ENCODE peak calls at places on chromosomes 11 and 22, in seven cellular contexts. N, Y, G, A, Q, I and X are unnamed samples.

GRCh38 chr11:59197990-59198389 is 14.7 kb downstream of the MPEG1 start:
- DNase-seq in I (peak), Q (peak), A (no peak), G (peak), N (peak), Y (peak), X (peak)

GRCh38 chr11:59193741-59194140 is 19.0 kb downstream of the MPEG1 start:
- DNase-seq in Y (no peak), I (no peak), G (no peak), Q (no peak), N (no peak), A (no peak), X (no peak)

GRCh38 chr11:118892515-118892914 is 8.8 kb downstream of the CXCR5 start:
- DNase-seq in Y (peak), I (peak), Q (no peak), A (peak), G (no peak), N (no peak), X (no peak)

GRCh38 chr11:23585700-23586099 is 725.4 kb upstream of the CCDC179 start:
- DNase-seq in I (no peak), N (no peak), Y (no peak), A (no peak), Q (no peak), G (no peak), X (no peak)

GRCh38 chr11:64717268-64717578 is 5.8 kb downstream of the NRXN2 start:
- DNase-seq in A (no peak), Y (no peak), N (no peak), Q (no peak), G (no peak), I (no peak), X (no peak)

GRCh38 chr11:11422291-11423128 is 69.5 kb upstream of the CSNK2A3 start:
- DNase-seq in Q (no peak), Y (no peak), N (no peak), G (no peak), A (no peak), I (peak), X (no peak)

GRCh38 chr22:44879301-44879680 is 126.9 kb downstream of the ARHGAP8 start:
- DNase-seq in Y (peak), G (no peak), I (no peak), A (no peak), N (no peak), Q (no peak), X (no peak)

GRCh38 chr11:75203138-75203537 is 37.4 kb upstream of the TPBGL start:
- DNase-seq in N (no peak), Q (no peak), Y (no peak), I (no peak), G (no peak), A (no peak), X (no peak)

GRCh38 chr11:91293119-91293518 is 931.5 kb upstream of the FAT3 start:
- DNase-seq in N (no peak), G (no peak), I (no peak), A (no peak), Q (no peak), Y (no peak), X (no peak)

GRCh38 chr11:62854013-62854824 is 14.8 kb upstream of the WDR74 start:
- DNase-seq in A (no peak), Q (no peak), I (no peak), Y (no peak), N (no peak), G (no peak), X (no peak)

GRCh38 chr11:19962795-19963163 is 197.5 kb downstream of the DBX1 start:
- DNase-seq in Y (no peak), Q (peak), I (no peak), N (peak), G (peak), A (no peak), X (no peak)

GRCh38 chr11:12216542-12217422 is 106.4 kb downstream of the MICAL2 start:
- DNase-seq in Y (no peak), G (peak), A (no peak), N (peak), I (peak), Q (peak), X (no peak)

GRCh38 chr22:32333769-32334639 is 23.7 kb upstream of the RFPL3 start:
- DNase-seq in Y (no peak), Q (no peak), A (no peak), I (no peak), G (no peak), N (no peak), X (no peak)

GRCh38 chr11:93169950-93170561 is 27.7 kb downstream of the SLC36A4 start:
- DNase-seq in G (peak), A (no peak), N (peak), Y (no peak), I (no peak), Q (peak), X (no peak)

GRCh38 chr11:31692466-31692865 is 118.7 kb downstream of the PAX6 start:
- DNase-seq in G (no peak), A (no peak), Y (no peak), N (no peak), Q (no peak), I (no peak), X (no peak)

GRCh38 chr22:22410677-22411076 is 97.9 kb downstream of the ZNF280B start:
- DNase-seq in Q (no peak), A (no peak), Y (no peak), N (no peak), G (no peak), I (no peak), X (no peak)

GRCh38 chr11:19187101-19187500 is 14.7 kb downstream of the CSRP3 start:
- DNase-seq in Q (peak), G (peak), N (peak), I (no peak), Y (no peak), A (no peak), X (no peak)

GRCh38 chr22:46056169-46057041 is 79.4 kb upstream of the WNT7B start:
- DNase-seq in Q (no peak), G (peak), Y (peak), N (no peak), A (no peak), I (peak), X (peak)

GRCh38 chr11:82960779-82961143 is 59.2 kb downstream of the DDIAS start:
- DNase-seq in I (no peak), A (peak), N (no peak), Q (no peak), Y (no peak), G (no peak), X (no peak)

GRCh38 chr11:36361472-36361871 is 65.4 kb downstream of the PRR5L start:
- DNase-seq in A (no peak), G (peak), Y (no peak), Q (no peak), I (no peak), N (no peak), X (no peak)

GRCh38 chr22:17744430-17744829 is 29.8 kb downstream of the BID start:
- DNase-seq in I (no peak), N (no peak), A (no peak), Q (no peak), Y (no peak), G (no peak), X (no peak)

GRCh38 chr11:73856001-73856663 is 20.5 kb downstream of the COA4 start:
- DNase-seq in I (no peak), Q (no peak), N (no peak), G (no peak), Y (no peak), A (no peak), X (no peak)

GRCh38 chr11:35047179-35047578 is 91.8 kb upstream of the CD44 start:
- DNase-seq in A (peak), Y (no peak), I (no peak), G (no peak), N (no peak), Q (no peak), X (no peak)

GRCh38 chr22:40322061-40322460 is 24.2 kb upstream of the ADSL start:
- DNase-seq in Y (no peak), I (no peak), N (peak), A (no peak), Q (no peak), G (no peak), X (no peak)

GRCh38 chr11:9053631-9054030 is 37.8 kb downstream of the SCUBE2 start:
- DNase-seq in Q (peak), N (peak), G (peak), A (no peak), Y (no peak), I (no peak), X (no peak)

DNA sequence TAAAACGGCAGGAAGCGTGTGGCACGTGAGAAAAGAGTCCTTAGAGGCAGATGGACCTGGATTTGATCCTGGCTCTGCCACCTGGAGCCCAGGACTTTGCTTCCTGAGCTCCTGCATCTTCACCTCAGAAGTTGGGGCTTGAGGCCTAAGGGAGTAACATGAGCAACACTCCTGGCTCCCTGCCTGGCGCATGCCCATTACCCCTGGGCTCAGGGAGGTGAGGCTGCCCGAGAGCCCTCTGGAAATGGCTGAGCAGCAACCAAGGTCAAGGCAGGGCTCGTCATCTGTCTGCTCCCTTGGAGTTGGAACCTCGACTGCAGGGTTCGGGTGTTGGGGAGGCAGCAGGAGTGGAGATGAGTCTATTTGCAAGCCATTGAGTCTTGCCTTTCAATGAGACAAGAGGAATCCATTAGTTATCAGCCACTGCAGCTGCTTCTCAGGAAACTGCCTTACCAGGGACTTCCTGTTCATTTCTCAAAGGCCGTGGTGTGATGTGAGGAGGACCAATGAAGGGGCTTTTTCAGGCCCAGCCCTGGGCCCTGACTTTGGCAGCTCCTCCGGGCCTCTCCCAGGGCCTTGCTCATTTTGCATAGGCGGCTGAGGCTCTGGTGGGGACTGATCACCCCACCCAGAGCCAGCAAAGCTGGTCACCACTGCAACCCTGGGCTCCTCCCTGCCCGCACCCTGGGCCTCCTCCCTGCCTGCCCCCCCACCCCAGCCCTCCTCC is 6.3 kb downstream of the FADS2 start:
- DNase-seq in I (no peak), G (peak), N (peak), A (peak), Q (peak), Y (peak), X (no peak)
- H3K4me3 ChIP-seq in I (no peak), G (no peak), N (no peak), A (no peak), Q (no peak), Y (no peak), X (no peak)

DNA sequence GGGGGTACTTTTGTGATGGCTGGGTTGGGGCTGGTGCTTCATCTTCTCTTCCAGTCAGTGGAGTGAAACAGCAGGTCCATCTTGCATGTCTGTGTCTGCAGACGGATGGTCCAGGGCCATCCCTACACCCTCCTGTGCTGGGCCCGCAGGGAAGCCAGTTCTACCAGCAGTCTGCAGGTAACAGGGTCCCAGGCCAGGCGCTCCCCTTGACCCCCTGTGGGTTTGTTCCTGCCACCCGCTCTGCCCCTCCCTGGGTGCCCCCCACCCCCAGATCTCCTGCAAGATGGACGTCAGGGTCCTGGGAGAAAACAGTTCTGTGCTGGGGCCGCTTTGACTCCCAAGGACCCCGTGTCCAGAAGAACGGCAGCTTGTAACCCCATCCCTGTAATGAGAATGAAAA is 929.7 kb downstream of the BRD1 start:
- DNase-seq in I (no peak), G (no peak), N (no peak), Y (no peak), Q (no peak), A (no peak), X (no peak)
- H3K27ac ChIP-seq in I (no peak), G (no peak), N (no peak), Y (no peak), Q (no peak), A (no peak), X (no peak)

DNA sequence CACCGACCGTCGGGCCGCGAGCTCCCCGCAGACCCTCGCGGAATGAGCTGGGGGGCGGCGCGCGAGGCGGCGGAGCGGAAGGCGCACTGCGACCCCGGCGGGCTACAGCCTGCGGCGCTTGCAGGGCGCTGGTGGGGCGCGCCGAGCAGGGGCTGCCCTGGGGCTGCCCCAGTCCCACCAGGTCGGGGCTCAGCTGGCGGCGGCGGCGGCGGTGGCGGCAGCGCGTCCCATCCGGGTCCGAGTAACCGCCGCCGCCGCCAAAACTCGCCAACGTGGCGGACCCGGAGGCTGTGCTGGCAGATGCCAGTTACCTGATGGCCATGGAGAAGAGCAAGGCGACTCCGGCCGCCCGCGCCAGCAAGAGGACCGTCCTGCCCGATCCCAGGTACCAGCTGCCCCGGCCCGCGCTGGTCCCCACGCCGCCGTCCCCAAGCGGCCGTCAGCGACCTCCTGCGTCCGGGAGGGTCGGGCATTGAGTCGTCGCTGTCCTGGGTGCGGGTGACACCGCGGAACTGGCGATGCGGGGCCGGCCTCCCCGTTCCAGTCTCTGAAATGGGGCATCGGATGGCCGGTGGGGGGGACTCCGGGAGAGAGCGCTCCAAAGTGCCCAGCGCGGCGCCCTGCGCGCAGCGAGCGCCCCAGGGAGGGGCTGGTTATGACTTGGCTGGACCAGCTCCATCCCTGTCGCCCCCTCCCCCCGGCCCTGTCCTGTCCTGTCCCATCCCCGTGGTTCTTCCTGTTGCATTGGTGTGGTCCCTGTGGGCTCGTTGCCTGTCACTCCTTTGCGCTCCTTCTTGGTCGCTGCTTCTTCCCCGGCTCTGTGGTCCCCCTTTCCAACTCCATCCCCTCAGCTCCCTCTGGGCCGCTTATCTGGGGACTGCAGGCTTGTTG is 63.5 kb downstream of the CRYBB2 start:
- DNase-seq in Q (no peak), Y (no peak), I (no peak), A (no peak), G (no peak), N (no peak), X (no peak)
- H3K4me3 ChIP-seq in Q (no peak), Y (no peak), I (no peak), A (no peak), G (no peak), N (no peak), X (no peak)

GRCh38 chr11:72280726-72281315 is 36.8 kb upstream of the PHOX2A start:
- DNase-seq in N (no peak), Q (no peak), G (no peak), A (no peak), I (no peak), Y (no peak), X (no peak)
- H3K27ac ChIP-seq in N (no peak), Q (no peak), G (no peak), A (no peak), I (no peak), Y (no peak), X (no peak)

DNA sequence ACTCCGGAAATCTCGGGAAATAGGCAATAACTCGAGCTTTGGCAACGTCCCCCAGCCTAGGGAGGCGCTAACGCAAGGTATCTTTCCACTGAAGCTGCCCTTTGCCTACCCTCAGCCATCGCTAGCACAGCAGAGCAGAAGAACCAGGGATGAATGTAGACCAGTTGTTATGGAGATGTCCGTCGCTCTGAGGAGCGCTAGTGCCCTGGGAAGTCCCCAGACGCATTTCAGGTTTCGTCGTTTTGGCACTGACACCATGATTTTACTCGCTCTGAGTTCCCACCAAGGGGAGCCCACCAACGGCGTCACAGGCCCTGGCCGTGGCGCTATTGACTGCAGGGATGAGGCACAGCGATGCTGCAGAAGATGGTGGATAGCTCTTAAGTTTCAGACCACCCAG is 22.7 kb upstream of the BDNF start:
- DNase-seq in I (no peak), G (peak), A (no peak), Q (peak), N (no peak), Y (no peak), X (no peak)
- H3K4me3 ChIP-seq in I (no peak), G (peak), A (no peak), Q (peak), N (peak), Y (no peak), X (no peak)